ENCODE peak calls at places on chromosomes 1 and 21, in seven cellular contexts. F, U, N, K, H, A and Z are unnamed samples. For H3K4me1 and H3K27me3, the result is how much of the 10 kb centered on the place peaks cover.

GRCh38 chr1:185864889-185865288 is 130.7 kb downstream of the HMCN1 start:
- DNase-seq in F (no peak), U (peak), N (no peak), K (no peak), H (no peak), A (peak), Z (no peak)

GRCh38 chr1:198064181-198064580 is 92.6 kb upstream of the NEK7 start:
- DNase-seq in F (no peak), U (peak), N (no peak), K (no peak), H (no peak), A (no peak), Z (no peak)

GRCh38 chr1:184065559-184065958 is 14.0 kb downstream of the TSEN15 start:
- DNase-seq in F (no peak), U (no peak), N (no peak), K (no peak), H (no peak), A (no peak), Z (no peak)

GRCh38 chr1:230087034-230087721 is 20.1 kb downstream of the GALNT2 start:
- DNase-seq in F (no peak), U (peak), N (no peak), K (no peak), H (no peak), A (no peak), Z (no peak)

GRCh38 chr1:20717452-20718342 is at the start of gene KIF17:
- DNase-seq in F (peak), U (no peak), N (peak), K (peak), H (peak), A (peak), Z (peak)

GRCh38 chr1:200161801-200162200 is 134.3 kb downstream of the NR5A2 start:
- DNase-seq in F (no peak), U (no peak), N (no peak), K (no peak), H (no peak), A (no peak), Z (no peak)

GRCh38 chr1:174114788-174115448 is 44.4 kb upstream of the RABGAP1L start:
- DNase-seq in F (no peak), U (peak), N (peak), K (peak), H (peak), A (peak), Z (peak)

GRCh38 chr1:231937013-231937754 is 310.6 kb downstream of the DISC1 start:
- DNase-seq in F (peak), U (no peak), N (no peak), K (no peak), H (peak), A (no peak), Z (no peak)

GRCh38 chr1:210400043-210400840 is 71.5 kb downstream of the HHAT start:
- DNase-seq in F (peak), U (peak), N (peak), K (peak), H (peak), A (peak), Z (peak)

GRCh38 chr1:207890136-207890738 is 20.7 kb downstream of the CD34 start:
- DNase-seq in F (peak), U (peak), N (no peak), K (peak), H (no peak), A (peak), Z (no peak)

GRCh38 chr21:36494557-36494956 is 14.6 kb upstream of the CLDN14 start:
- DNase-seq in F (no peak), U (no peak), N (no peak), K (no peak), H (no peak), A (peak), Z (no peak)

GRCh38 chr1:234621657-234622335 is 11.8 kb upstream of the IRF2BP2 start:
- DNase-seq in F (no peak), U (peak), N (no peak), K (no peak), H (no peak), A (peak), Z (no peak)

GRCh38 chr1:44289530-44289929 is 65.5 kb downstream of the ERI3 start:
- DNase-seq in F (no peak), U (no peak), N (no peak), K (peak), H (no peak), A (no peak), Z (no peak)

GRCh38 chr1:62437273-62437945 is 560 bp downstream of the USP1 start:
- DNase-seq in F (no peak), U (no peak), N (peak), K (no peak), H (peak), A (peak), Z (no peak)

GRCh38 chr1:44616284-44616990 is 57.8 kb downstream of the TMEM53 start:
- DNase-seq in F (no peak), U (no peak), N (no peak), K (no peak), H (no peak), A (no peak), Z (no peak)

GRCh38 chr21:38797470-38797869 is 8.3 kb upstream of the ETS2 start:
- DNase-seq in F (no peak), U (peak), N (no peak), K (peak), H (peak), A (peak), Z (peak)

GRCh38 chr1:218568962-218569530 is 223.9 kb downstream of the TGFB2 start:
- DNase-seq in F (no peak), U (no peak), N (no peak), K (no peak), H (no peak), A (peak), Z (no peak)

DNA sequence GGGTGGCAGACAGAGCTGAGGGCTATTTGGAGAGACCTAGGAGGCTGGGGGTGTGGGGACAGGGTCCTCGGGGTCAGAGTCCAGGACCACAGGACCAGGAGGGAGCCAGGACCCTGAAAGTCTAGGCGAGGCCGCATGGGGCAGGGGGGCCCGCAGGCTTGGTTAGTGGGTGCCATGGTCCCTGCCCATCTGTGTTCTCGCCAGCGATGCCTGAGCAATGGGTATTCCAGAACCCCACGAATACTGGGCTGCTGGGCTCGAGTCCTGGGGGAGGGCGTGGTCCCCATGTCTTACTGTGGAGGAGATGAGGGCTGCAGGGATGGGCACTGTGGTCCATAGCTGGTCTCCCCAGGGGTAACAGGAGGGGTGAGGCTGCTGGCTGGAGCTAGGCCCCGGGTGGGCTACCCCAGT is 2.0 kb downstream of the KRTAP10-6 start:
- DNase-seq in F (no peak), U (no peak), N (no peak), K (no peak), H (no peak), A (no peak), Z (no peak)
- H3K4me1 ChIP-seq in F (under half), U (under half), N (under half), K (under half), H (under half), A (under half), Z (under half)

DNA sequence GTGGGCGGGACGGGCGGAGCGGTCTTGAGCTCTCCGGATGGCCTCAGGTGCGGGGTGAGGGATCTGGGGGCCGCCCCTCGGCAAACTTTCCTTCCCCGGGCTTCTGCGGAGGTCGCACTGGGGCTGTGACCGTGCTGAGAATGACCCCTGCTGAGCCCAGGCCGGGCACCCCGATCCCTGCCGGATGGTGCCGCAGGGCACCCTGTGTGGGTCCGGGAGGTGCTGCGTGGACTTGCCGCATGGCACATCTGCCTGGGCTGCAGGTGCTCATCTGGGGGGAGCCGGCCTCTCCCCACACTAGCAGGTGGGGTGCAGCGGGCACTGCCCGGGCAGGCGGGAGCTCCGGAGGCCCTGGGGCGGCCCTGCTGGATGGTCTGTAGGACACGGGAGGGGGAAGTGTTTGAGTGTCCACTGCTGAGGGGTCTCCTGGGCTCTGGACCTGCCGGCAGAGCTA is 31.8 kb upstream of the PEX10 start:
- DNase-seq in F (no peak), U (no peak), N (no peak), K (no peak), H (no peak), A (no peak), Z (no peak)
- H3K27me3 ChIP-seq in F (under half), U (under half), N (under half), K (half or more), H (under half), A (under half), Z (under half)

GRCh38 chr1:178682429-178682828 is 42.6 kb upstream of the RALGPS2 start:
- DNase-seq in F (no peak), U (peak), N (no peak), K (no peak), H (no peak), A (no peak), Z (no peak)

GRCh38 chr1:178684542-178685000 is 40.5 kb upstream of the RALGPS2 start:
- DNase-seq in F (no peak), U (peak), N (no peak), K (no peak), H (peak), A (peak), Z (no peak)

GRCh38 chr1:178683304-178683703 is 41.7 kb upstream of the RALGPS2 start:
- DNase-seq in F (no peak), U (no peak), N (no peak), K (no peak), H (no peak), A (no peak), Z (no peak)

GRCh38 chr1:178682886-178683285 is 42.2 kb upstream of the RALGPS2 start:
- DNase-seq in F (no peak), U (no peak), N (no peak), K (no peak), H (no peak), A (no peak), Z (no peak)

GRCh38 chr1:178684111-178684510 is 40.9 kb upstream of the RALGPS2 start:
- DNase-seq in F (no peak), U (peak), N (no peak), K (no peak), H (no peak), A (peak), Z (no peak)
- H3K4me1 ChIP-seq in F (under half), U (under half), N (under half), K (under half), H (under half), A (under half), Z (under half)

GRCh38 chr1:241181471-241181870 is 175.5 kb downstream of the RGS7 start:
- DNase-seq in F (no peak), U (no peak), N (no peak), K (no peak), H (no peak), A (no peak), Z (no peak)
- H3K27me3 ChIP-seq in F (under half), U (under half), N (under half), K (under half), H (under half), A (under half), Z (under half)

GRCh38 chr1:153778824-153779519 is 3.8 kb downstream of the SLC27A3 start:
- DNase-seq in F (no peak), U (no peak), N (no peak), K (no peak), H (no peak), A (no peak), Z (no peak)
- H3K4me1 ChIP-seq in F (half or more), U (under half), N (under half), K (under half), H (under half), A (under half), Z (under half)

GRCh38 chr1:12614402-12615165 is 3.4 kb downstream of the DHRS3 start:
- DNase-seq in F (no peak), U (no peak), N (no peak), K (no peak), H (no peak), A (no peak), Z (no peak)

GRCh38 chr1:12616709-12617373 is 1.2 kb downstream of the DHRS3 start:
- DNase-seq in F (no peak), U (peak), N (no peak), K (peak), H (peak), A (no peak), Z (peak)

GRCh38 chr1:12617511-12617900 is 504 bp downstream of the DHRS3 start:
- DNase-seq in F (no peak), U (peak), N (no peak), K (peak), H (peak), A (no peak), Z (peak)

GRCh38 chr1:12615166-12615915 is 2.7 kb downstream of the DHRS3 start:
- DNase-seq in F (no peak), U (no peak), N (no peak), K (no peak), H (no peak), A (no peak), Z (no peak)

DNA sequence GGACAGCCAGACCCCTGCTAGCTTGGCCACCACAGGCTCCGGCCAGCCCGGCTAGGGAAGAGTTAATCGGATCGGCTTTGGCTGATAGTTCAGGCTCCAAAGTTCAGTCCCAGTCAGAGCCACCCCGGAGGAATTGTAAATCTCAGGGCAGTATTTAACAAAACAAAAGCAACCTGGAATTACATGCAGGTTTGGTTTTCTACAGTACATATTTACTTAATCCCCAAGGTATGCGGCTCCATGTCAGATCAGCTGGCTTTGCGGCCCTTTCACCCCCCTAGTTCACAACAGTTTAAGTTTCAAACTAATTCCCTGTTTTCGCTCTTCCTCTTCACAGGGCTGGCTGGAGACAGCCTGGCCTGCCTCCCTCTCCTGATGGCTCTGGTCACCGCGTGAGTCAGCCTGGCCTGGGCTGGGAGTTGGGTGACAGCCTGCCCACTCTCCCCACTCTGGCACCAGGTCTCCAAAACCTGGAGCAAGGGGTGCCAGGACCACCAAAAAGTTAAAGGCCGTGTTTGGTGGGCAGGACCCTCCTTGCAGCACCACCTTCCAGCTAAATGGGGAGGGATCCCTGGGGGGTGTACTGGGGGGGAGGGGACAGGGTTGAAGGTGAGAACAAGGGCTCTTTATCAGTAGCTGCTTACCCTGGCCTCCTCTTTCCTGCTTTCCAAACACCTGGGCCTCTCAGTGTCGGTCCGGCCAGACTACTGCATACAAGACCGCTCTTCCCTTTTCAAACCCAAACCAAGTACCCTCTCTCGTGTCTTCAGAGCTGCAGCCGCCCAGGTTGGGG is 1.9 kb downstream of the DHRS3 start:
- DNase-seq in F (peak), U (peak), N (no peak), K (peak), H (peak), A (peak), Z (peak)
- H3K27me3 ChIP-seq in F (under half), U (under half), N (under half), K (under half), H (under half), A (under half), Z (under half)

GRCh38 chr21:29078884-29079765 is 5.7 kb upstream of the CCT8 start:
- DNase-seq in F (no peak), U (no peak), N (no peak), K (no peak), H (no peak), A (no peak), Z (no peak)
- H3K4me1 ChIP-seq in F (under half), U (under half), N (under half), K (under half), H (under half), A (under half), Z (under half)